ENCODE peak calls at places on chromosomes 5 and 9, in five cellular contexts. S is left ventricle myocardium inferior, L is aorta, Y is iPS DF 6.9, C is uterus. E is an unnamed sample. For H3K4me1, the result is how much of the 10 kb centered on the place peaks cover.

GRCh38 chr9:124291801-124292396 is 34.1 kb downstream of the NEK6 start:
- DNase-seq in S (peak), L (peak), Y (no peak), C (no peak), E (no peak)

GRCh38 chr9:83258521-83258920 is 195.6 kb upstream of the RASEF start:
- DNase-seq in S (no peak), L (no peak), Y (no peak), C (no peak), E (no peak)

GRCh38 chr5:150460781-150461180 is 11.2 kb upstream of the RPS14 start:
- DNase-seq in S (no peak), L (no peak), Y (no peak), C (no peak), E (no peak)

GRCh38 chr5:53024535-53024934 is 35.4 kb downstream of the ITGA2 start:
- DNase-seq in S (no peak), L (no peak), Y (no peak), C (no peak), E (no peak)

GRCh38 chr5:98770158-98770910 is 3.1 kb upstream of the RGMB start:
- DNase-seq in S (peak), L (peak), Y (no peak), C (peak), E (peak)

GRCh38 chr9:32427111-32427873 is 42.8 kb downstream of the ACO1 start:
- DNase-seq in S (no peak), L (no peak), Y (no peak), C (no peak), E (no peak)

GRCh38 chr9:88812938-88813670 is 178.2 kb upstream of the S1PR3 start:
- DNase-seq in S (no peak), L (no peak), Y (no peak), C (no peak), E (no peak)

GRCh38 chr9:105515811-105516413 is 42.0 kb upstream of the FKTN start:
- DNase-seq in S (no peak), L (no peak), Y (no peak), C (no peak), E (no peak)

GRCh38 chr5:179309383-179309670 is 35.9 kb downstream of the ADAMTS2 start:
- DNase-seq in S (peak), L (peak), Y (no peak), C (no peak), E (no peak)

GRCh38 chr9:137277329-137278041 is at the start of gene TOR4A:
- DNase-seq in S (peak), L (peak), Y (no peak), C (peak), E (peak)

GRCh38 chr5:5316333-5316732 is 106.1 kb upstream of the ICE1 start:
- DNase-seq in S (no peak), L (no peak), Y (no peak), C (no peak), E (no peak)

GRCh38 chr9:77177894-77178794 is 810 bp downstream of the VPS13A start:
- DNase-seq in S (peak), L (peak), Y (no peak), C (peak), E (peak)

GRCh38 chr5:179150011-179150410 is 89.8 kb downstream of the ZNF354C start:
- DNase-seq in S (no peak), L (peak), Y (no peak), C (no peak), E (no peak)

GRCh38 chr9:27679338-27679737 is 106.1 kb upstream of the C9orf72 start:
- DNase-seq in S (no peak), L (no peak), Y (no peak), C (no peak), E (no peak)

GRCh38 chr9:102796244-102796643 is 198.9 kb upstream of the CYLC2 start:
- DNase-seq in S (no peak), L (no peak), Y (no peak), C (no peak), E (no peak)

GRCh38 chr5:74212336-74212735 is 428.2 kb downstream of the ENC1 start:
- DNase-seq in S (no peak), L (no peak), Y (peak), C (no peak), E (peak)

GRCh38 chr5:90097082-90097477 is 312.5 kb downstream of the CETN3 start:
- DNase-seq in S (no peak), L (no peak), Y (no peak), C (no peak), E (no peak)

GRCh38 chr5:172173771-172174170 is 14.3 kb downstream of the STK10 start:
- DNase-seq in S (no peak), L (peak), Y (no peak), C (no peak), E (no peak)

GRCh38 chr5:53170748-53171349 is 61.3 kb upstream of the MOCS2 start:
- DNase-seq in S (no peak), L (no peak), Y (no peak), C (no peak), E (peak)

GRCh38 chr5:141845371-141845821 is 32.8 kb downstream of the PCDH1 start:
- DNase-seq in S (no peak), L (no peak), Y (no peak), C (no peak), E (peak)

GRCh38 chr9:2933165-2934095 is 89.5 kb upstream of the PUM3 start:
- DNase-seq in S (no peak), L (no peak), Y (no peak), C (no peak), E (no peak)

GRCh38 chr5:14185336-14186131 is 42.4 kb downstream of the TRIO start:
- DNase-seq in S (no peak), L (no peak), Y (no peak), C (no peak), E (no peak)

DNA sequence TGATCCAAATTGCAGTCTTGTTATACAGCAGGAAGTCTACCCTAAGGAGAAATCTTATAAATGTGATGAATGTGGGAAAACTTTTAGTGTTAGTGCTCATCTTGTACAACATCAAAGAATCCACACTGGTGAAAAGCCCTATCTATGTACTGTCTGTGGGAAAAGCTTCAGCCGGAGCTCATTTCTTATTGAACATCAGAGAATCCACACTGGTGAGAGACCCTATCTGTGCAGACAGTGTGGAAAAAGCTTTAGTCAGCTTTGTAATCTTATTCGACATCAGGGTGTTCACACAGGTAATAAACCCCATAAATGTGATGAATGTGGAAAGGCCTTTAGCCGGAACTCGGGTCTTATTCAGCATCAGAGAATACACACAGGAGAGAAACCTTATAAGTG is 10.4 kb downstream of the ZNF189 start:
- DNase-seq in S (no peak), L (no peak), Y (no peak), C (no peak), E (no peak)
- H3K4me3 ChIP-seq in S (no peak), L (no peak), Y (no peak), C (no peak), E (no peak)

GRCh38 chr5:27241564-27242257 is 203.3 kb upstream of the CDH9 start:
- DNase-seq in S (no peak), L (no peak), Y (no peak), C (no peak), E (no peak)
- H3K4me1 ChIP-seq in S (under half), L (under half), Y (under half), C (under half), E (under half)

GRCh38 chr9:20658677-20659473 is 25.2 kb upstream of the FOCAD start:
- DNase-seq in S (no peak), L (no peak), Y (no peak), C (no peak), E (no peak)
- H3K27ac ChIP-seq in S (peak), L (no peak), Y (no peak), C (peak), E (no peak)

GRCh38 chr5:23507278-23507685 is at the start of gene PRDM9:
- DNase-seq in S (peak), L (peak), Y (no peak), C (peak), E (no peak)

GRCh38 chr5:23506329-23507236 is 826 bp upstream of the PRDM9 start:
- DNase-seq in S (no peak), L (no peak), Y (peak), C (no peak), E (no peak)
- H3K4me3 ChIP-seq in S (peak), L (no peak), Y (no peak), C (no peak), E (no peak)

GRCh38 chr9:98755006-98755618 is 41.2 kb downstream of the ANKS6 start:
- DNase-seq in S (no peak), L (no peak), Y (no peak), C (no peak), E (no peak)
- H3K4me1 ChIP-seq in S (under half), L (under half), Y (under half), C (under half), E (under half)

DNA sequence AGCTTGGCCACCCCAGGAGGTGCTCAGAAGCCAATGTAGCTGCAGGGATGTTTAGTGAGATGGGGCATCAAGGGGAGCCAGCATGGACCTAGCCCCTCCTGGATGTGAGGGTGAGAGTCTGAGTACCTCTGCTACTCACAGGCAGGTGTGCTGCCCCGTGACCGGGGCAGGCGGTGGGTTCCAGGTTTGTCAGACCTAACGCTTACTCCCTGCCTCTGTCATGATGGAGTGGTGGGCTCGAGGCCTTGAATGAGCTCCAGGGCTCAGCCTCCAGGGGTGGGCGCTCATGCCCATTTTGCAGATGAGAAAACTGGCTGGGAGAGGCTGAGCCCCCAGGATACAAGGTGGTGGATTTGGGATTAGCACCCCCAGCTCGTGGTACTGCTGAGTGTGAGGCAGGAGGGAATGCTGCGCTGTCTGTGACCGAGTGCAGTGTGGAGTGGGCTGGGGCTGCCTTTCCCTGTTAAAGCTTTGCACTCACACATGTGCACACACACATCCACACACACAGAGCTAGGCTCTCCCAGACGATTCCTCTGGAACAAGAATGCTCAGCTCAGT is 1.5 kb downstream of the RXRA start:
- DNase-seq in S (peak), L (peak), Y (no peak), C (no peak), E (no peak)
- H3K27ac ChIP-seq in S (peak), L (peak), Y (no peak), C (peak), E (no peak)

GRCh38 chr9:129611302-129611800 is 9.6 kb downstream of the C9orf50 start:
- DNase-seq in S (no peak), L (no peak), Y (no peak), C (no peak), E (no peak)
- H3K4me3 ChIP-seq in S (peak), L (no peak), Y (no peak), C (no peak), E (no peak)

E was measured in SJCRH30.